ENCODE peak calls at places on chromosome 1, in nine cellular contexts. One of them, this sample, is unnamed.

GRCh38 chr1:67957026-67957425 is 93.4 kb downstream of the DIRAS3 start:
- DNase-seq in A549: no peak
- DNase-seq in stomach: no peak
- DNase-seq in mucosa of descending colon: no peak
- DNase-seq in testis: peak
- DNase-seq in upper lobe of right lung: no peak
- DNase-seq in astrocyte of the spinal cord: no peak
- DNase-seq in fibroblast of lung: peak
- DNase-seq in BJ: no peak
- DNase-seq in this sample: no peak

GRCh38 chr1:6971699-6972098 is 186.4 kb downstream of the CAMTA1 start:
- DNase-seq in stomach: no peak
- DNase-seq in astrocyte of the spinal cord: no peak
- DNase-seq in mucosa of descending colon: no peak
- DNase-seq in A549: no peak
- DNase-seq in testis: no peak
- DNase-seq in upper lobe of right lung: peak
- DNase-seq in BJ: no peak
- DNase-seq in fibroblast of lung: no peak
- DNase-seq in this sample: no peak

GRCh38 chr1:177228721-177229088 is 57.9 kb downstream of the BRINP2 start:
- DNase-seq in testis: no peak
- DNase-seq in astrocyte of the spinal cord: peak
- DNase-seq in upper lobe of right lung: no peak
- DNase-seq in BJ: no peak
- DNase-seq in mucosa of descending colon: no peak
- DNase-seq in fibroblast of lung: peak
- DNase-seq in A549: peak
- DNase-seq in stomach: no peak
- DNase-seq in this sample: no peak

GRCh38 chr1:196654271-196654670 is 2.4 kb downstream of the CFH start:
- DNase-seq in A549: no peak
- DNase-seq in upper lobe of right lung: no peak
- DNase-seq in BJ: no peak
- DNase-seq in testis: no peak
- DNase-seq in fibroblast of lung: no peak
- DNase-seq in astrocyte of the spinal cord: no peak
- DNase-seq in mucosa of descending colon: no peak
- DNase-seq in stomach: no peak
- DNase-seq in this sample: no peak

GRCh38 chr1:184492543-184492942 is 105.7 kb downstream of the C1orf21 start:
- DNase-seq in A549: no peak
- DNase-seq in upper lobe of right lung: no peak
- DNase-seq in mucosa of descending colon: no peak
- DNase-seq in testis: no peak
- DNase-seq in stomach: no peak
- DNase-seq in astrocyte of the spinal cord: no peak
- DNase-seq in BJ: no peak
- DNase-seq in fibroblast of lung: no peak
- DNase-seq in this sample: no peak

GRCh38 chr1:101203812-101204540 is 32.8 kb upstream of the S1PR1 start:
- DNase-seq in testis: no peak
- DNase-seq in stomach: no peak
- DNase-seq in mucosa of descending colon: no peak
- DNase-seq in fibroblast of lung: peak
- DNase-seq in upper lobe of right lung: no peak
- DNase-seq in A549: no peak
- DNase-seq in astrocyte of the spinal cord: peak
- DNase-seq in BJ: peak
- DNase-seq in this sample: no peak

GRCh38 chr1:156193208-156193487 is 756 bp upstream of the SLC25A44 start:
- DNase-seq in fibroblast of lung: no peak
- DNase-seq in astrocyte of the spinal cord: no peak
- DNase-seq in A549: no peak
- DNase-seq in stomach: no peak
- DNase-seq in mucosa of descending colon: no peak
- DNase-seq in testis: no peak
- DNase-seq in upper lobe of right lung: no peak
- DNase-seq in BJ: no peak
- DNase-seq in this sample: no peak

GRCh38 chr1:66478116-66478515 is 55.8 kb upstream of the SGIP1 start:
- DNase-seq in stomach: no peak
- DNase-seq in mucosa of descending colon: no peak
- DNase-seq in fibroblast of lung: peak
- DNase-seq in BJ: peak
- DNase-seq in testis: no peak
- DNase-seq in astrocyte of the spinal cord: peak
- DNase-seq in upper lobe of right lung: no peak
- DNase-seq in A549: peak
- DNase-seq in this sample: no peak

GRCh38 chr1:183330335-183330734 is 87.8 kb downstream of the NMNAT2 start:
- DNase-seq in testis: no peak
- DNase-seq in BJ: no peak
- DNase-seq in A549: no peak
- DNase-seq in upper lobe of right lung: no peak
- DNase-seq in mucosa of descending colon: no peak
- DNase-seq in fibroblast of lung: no peak
- DNase-seq in astrocyte of the spinal cord: no peak
- DNase-seq in stomach: no peak
- DNase-seq in this sample: no peak

GRCh38 chr1:6168947-6169586 is 11.1 kb downstream of the CHD5 start:
- DNase-seq in upper lobe of right lung: no peak
- DNase-seq in testis: no peak
- DNase-seq in stomach: no peak
- DNase-seq in BJ: no peak
- DNase-seq in A549: no peak
- DNase-seq in astrocyte of the spinal cord: no peak
- DNase-seq in mucosa of descending colon: no peak
- DNase-seq in fibroblast of lung: no peak
- DNase-seq in this sample: no peak

GRCh38 chr1:196660912-196661311 is 9.1 kb downstream of the CFH start:
- DNase-seq in mucosa of descending colon: no peak
- DNase-seq in fibroblast of lung: peak
- DNase-seq in stomach: no peak
- DNase-seq in upper lobe of right lung: no peak
- DNase-seq in BJ: no peak
- DNase-seq in astrocyte of the spinal cord: peak
- DNase-seq in testis: peak
- DNase-seq in A549: peak
- DNase-seq in this sample: peak

GRCh38 chr1:67264152-67264551 is 43.5 kb upstream of the IL12RB2 start:
- DNase-seq in BJ: no peak
- DNase-seq in testis: no peak
- DNase-seq in mucosa of descending colon: no peak
- DNase-seq in upper lobe of right lung: no peak
- DNase-seq in A549: no peak
- DNase-seq in stomach: no peak
- DNase-seq in fibroblast of lung: no peak
- DNase-seq in astrocyte of the spinal cord: no peak
- DNase-seq in this sample: no peak

GRCh38 chr1:21124846-21125245 is 51.9 kb downstream of the EIF4G3 start:
- DNase-seq in BJ: peak
- DNase-seq in fibroblast of lung: peak
- DNase-seq in stomach: no peak
- DNase-seq in upper lobe of right lung: no peak
- DNase-seq in astrocyte of the spinal cord: peak
- DNase-seq in A549: no peak
- DNase-seq in mucosa of descending colon: no peak
- DNase-seq in testis: no peak
- DNase-seq in this sample: no peak

GRCh38 chr1:7372477-7373120 is 398.5 kb upstream of the VAMP3 start:
- DNase-seq in stomach: no peak
- DNase-seq in testis: no peak
- DNase-seq in A549: no peak
- DNase-seq in upper lobe of right lung: peak
- DNase-seq in fibroblast of lung: no peak
- DNase-seq in BJ: no peak
- DNase-seq in mucosa of descending colon: no peak
- DNase-seq in astrocyte of the spinal cord: no peak
- DNase-seq in this sample: no peak

GRCh38 chr1:219666242-219666641 is 53.3 kb upstream of the ZC3H11B start:
- DNase-seq in A549: no peak
- DNase-seq in fibroblast of lung: peak
- DNase-seq in astrocyte of the spinal cord: peak
- DNase-seq in stomach: no peak
- DNase-seq in testis: no peak
- DNase-seq in upper lobe of right lung: no peak
- DNase-seq in BJ: no peak
- DNase-seq in mucosa of descending colon: no peak
- DNase-seq in this sample: no peak

GRCh38 chr1:27258598-27258997 is 24.2 kb downstream of the WDTC1 start:
- DNase-seq in upper lobe of right lung: no peak
- DNase-seq in BJ: no peak
- DNase-seq in fibroblast of lung: no peak
- DNase-seq in testis: no peak
- DNase-seq in stomach: no peak
- DNase-seq in mucosa of descending colon: no peak
- DNase-seq in A549: no peak
- DNase-seq in astrocyte of the spinal cord: no peak
- DNase-seq in this sample: no peak

GRCh38 chr1:10900691-10901090 is 104.2 kb upstream of the CASZ1 start:
- DNase-seq in BJ: no peak
- DNase-seq in A549: peak
- DNase-seq in mucosa of descending colon: no peak
- DNase-seq in astrocyte of the spinal cord: no peak
- DNase-seq in testis: no peak
- DNase-seq in fibroblast of lung: no peak
- DNase-seq in upper lobe of right lung: no peak
- DNase-seq in stomach: no peak
- DNase-seq in this sample: no peak
- H3K4me3 ChIP-seq in BJ: no peak
- H3K4me3 ChIP-seq in A549: no peak
- H3K4me3 ChIP-seq in mucosa of descending colon: no peak
- H3K4me3 ChIP-seq in astrocyte of the spinal cord: no peak
- H3K4me3 ChIP-seq in testis: no peak
- H3K4me3 ChIP-seq in fibroblast of lung: no peak
- H3K4me3 ChIP-seq in upper lobe of right lung: no peak
- H3K4me3 ChIP-seq in stomach: no peak
- H3K4me3 ChIP-seq in this sample: no peak

GRCh38 chr1:64965239-64966157 is 851 bp downstream of the JAK1 start:
- DNase-seq in BJ: no peak
- DNase-seq in fibroblast of lung: peak
- DNase-seq in mucosa of descending colon: peak
- DNase-seq in upper lobe of right lung: peak
- DNase-seq in stomach: peak
- DNase-seq in astrocyte of the spinal cord: peak
- DNase-seq in testis: peak
- DNase-seq in A549: no peak
- DNase-seq in this sample: peak
- TF ChIP-seq CTCF in BJ: no peak
- TF ChIP-seq CTCF in fibroblast of lung: no peak
- TF ChIP-seq CTCF in mucosa of descending colon: no peak
- TF ChIP-seq CTCF in upper lobe of right lung: no peak
- TF ChIP-seq CTCF in stomach: no peak
- TF ChIP-seq CTCF in astrocyte of the spinal cord: no peak
- TF ChIP-seq CTCF in testis: no peak
- TF ChIP-seq CTCF in A549: no peak
- TF ChIP-seq CTCF in this sample: no peak

GRCh38 chr1:168341576-168341975 is 60.9 kb downstream of the TBX19 start:
- DNase-seq in astrocyte of the spinal cord: peak
- DNase-seq in fibroblast of lung: peak
- DNase-seq in BJ: no peak
- DNase-seq in A549: no peak
- DNase-seq in mucosa of descending colon: no peak
- DNase-seq in upper lobe of right lung: no peak
- DNase-seq in stomach: no peak
- DNase-seq in testis: no peak
- DNase-seq in this sample: no peak
- H3K4me3 ChIP-seq in astrocyte of the spinal cord: no peak
- H3K4me3 ChIP-seq in fibroblast of lung: no peak
- H3K4me3 ChIP-seq in BJ: no peak
- H3K4me3 ChIP-seq in A549: no peak
- H3K4me3 ChIP-seq in mucosa of descending colon: no peak
- H3K4me3 ChIP-seq in upper lobe of right lung: no peak
- H3K4me3 ChIP-seq in stomach: no peak
- H3K4me3 ChIP-seq in testis: no peak
- H3K4me3 ChIP-seq in this sample: no peak

GRCh38 chr1:42924249-42925131 is 34.2 kb downstream of the SLC2A1 start:
- DNase-seq in stomach: peak
- DNase-seq in upper lobe of right lung: peak
- DNase-seq in astrocyte of the spinal cord: peak
- DNase-seq in testis: peak
- DNase-seq in A549: peak
- DNase-seq in fibroblast of lung: peak
- DNase-seq in BJ: peak
- DNase-seq in mucosa of descending colon: peak
- DNase-seq in this sample: peak
- TF ChIP-seq CTCF in stomach: no peak
- TF ChIP-seq CTCF in upper lobe of right lung: peak
- TF ChIP-seq CTCF in astrocyte of the spinal cord: peak
- TF ChIP-seq CTCF in testis: no peak
- TF ChIP-seq CTCF in A549: no peak
- TF ChIP-seq CTCF in fibroblast of lung: no peak
- TF ChIP-seq CTCF in BJ: peak
- TF ChIP-seq CTCF in mucosa of descending colon: no peak
- TF ChIP-seq CTCF in this sample: peak

DNA sequence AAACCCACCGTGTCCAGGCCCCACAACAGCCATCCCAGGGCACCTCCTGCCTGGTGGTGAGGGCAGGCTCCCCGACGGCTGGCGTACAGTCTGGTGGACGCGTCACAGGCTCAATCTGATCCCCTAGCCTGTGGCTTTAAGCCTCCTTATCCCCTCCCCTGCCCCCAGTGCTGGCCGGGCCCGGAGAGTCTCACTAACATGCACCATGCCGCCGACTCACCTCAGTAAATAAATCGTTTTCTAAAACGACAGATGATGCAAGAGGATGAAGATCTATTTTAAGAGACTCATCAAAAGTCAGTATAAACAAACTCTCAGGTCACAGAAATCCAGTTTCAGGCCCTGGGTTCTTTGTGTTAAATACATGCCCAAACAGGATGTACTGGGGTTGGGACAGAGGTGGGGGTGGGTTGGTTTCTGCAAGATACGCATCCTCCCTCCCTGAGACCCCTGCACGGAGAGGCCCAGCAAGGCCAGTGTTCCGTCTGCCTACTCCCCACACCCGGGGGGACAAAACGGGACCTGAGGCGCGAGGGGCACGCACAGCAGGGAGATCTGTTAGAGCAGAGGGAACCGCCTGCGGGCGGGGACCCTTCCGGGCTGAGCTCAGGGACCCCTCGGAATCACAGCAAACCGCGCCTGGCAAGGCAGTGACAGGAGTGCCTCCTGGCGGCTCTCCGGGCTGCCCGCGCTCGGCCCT is 3.1 kb downstream of the PANK4 start:
- DNase-seq in testis: no peak
- DNase-seq in astrocyte of the spinal cord: no peak
- DNase-seq in fibroblast of lung: no peak
- DNase-seq in BJ: no peak
- DNase-seq in upper lobe of right lung: no peak
- DNase-seq in A549: no peak
- DNase-seq in mucosa of descending colon: no peak
- DNase-seq in stomach: no peak
- DNase-seq in this sample: no peak
- H3K4me3 ChIP-seq in testis: no peak
- H3K4me3 ChIP-seq in astrocyte of the spinal cord: no peak
- H3K4me3 ChIP-seq in fibroblast of lung: no peak
- H3K4me3 ChIP-seq in BJ: no peak
- H3K4me3 ChIP-seq in upper lobe of right lung: peak
- H3K4me3 ChIP-seq in A549: no peak
- H3K4me3 ChIP-seq in mucosa of descending colon: no peak
- H3K4me3 ChIP-seq in stomach: no peak
- H3K4me3 ChIP-seq in this sample: no peak

This sample was measured in OCI-LY7.